ENCODE peak calls at places on chromosome 21, in six cellular contexts. H, D, X, K, A and B are unnamed samples.
A peak's percentile ranks its signal among the peaks of the same experiment; 100 is the strongest.

GRCh38 chr21:39669976-39670671 is 57.4 kb downstream of the B3GALT5 start:
- DNase-seq in H (no peak), D (no peak), X (no peak), K (peak; percentile 64), A (no peak), B (no peak)

GRCh38 chr21:29077651-29078090 is 4.2 kb upstream of the CCT8 start:
- DNase-seq in H (no peak), D (no peak), X (no peak), K (no peak), A (no peak), B (no peak)

GRCh38 chr21:32056791-32057190 is 184.0 kb downstream of the HUNK start:
- DNase-seq in H (no peak), D (no peak), X (no peak), K (no peak), A (peak; percentile 62), B (no peak)

GRCh38 chr21:38148046-38148445 is 108.7 kb upstream of the KCNJ15 start:
- DNase-seq in H (no peak), D (no peak), X (no peak), K (no peak), A (no peak), B (no peak)

GRCh38 chr21:29075706-29076447 is 2.4 kb upstream of the CCT8 start:
- DNase-seq in H (peak; percentile 47), D (no peak), X (no peak), K (no peak), A (no peak), B (no peak)

GRCh38 chr21:33324311-33325221 is at the start of gene IFNAR1:
- DNase-seq in H (peak; percentile 73), D (peak; percentile 99), X (peak; percentile 99), K (peak; percentile 97), A (peak; percentile 100), B (peak; percentile 84)

GRCh38 chr21:17045214-17045835 is 467.5 kb upstream of the CXADR start:
- DNase-seq in H (no peak), D (no peak), X (no peak), K (no peak), A (no peak), B (no peak)

GRCh38 chr21:33300701-33301631 is 23.8 kb upstream of the IFNAR1 start:
- DNase-seq in H (no peak), D (no peak), X (no peak), K (no peak), A (no peak), B (no peak)

GRCh38 chr21:32140212-32141008 is 138.4 kb downstream of the MIS18A start:
- DNase-seq in H (no peak), D (no peak), X (no peak), K (no peak), A (no peak), B (no peak)

GRCh38 chr21:31905444-31906400 is 32.9 kb downstream of the HUNK start:
- DNase-seq in H (no peak), D (no peak), X (no peak), K (no peak), A (no peak), B (no peak)

GRCh38 chr21:33022828-33023573 is 2.7 kb upstream of the OLIG2 start:
- DNase-seq in H (no peak), D (no peak), X (no peak), K (no peak), A (peak; percentile 67), B (no peak)

GRCh38 chr21:15514073-15514946 is 215.5 kb upstream of the USP25 start:
- DNase-seq in H (no peak), D (no peak), X (no peak), K (peak; percentile 29), A (no peak), B (no peak)

GRCh38 chr21:38159355-38159754 is 97.4 kb upstream of the KCNJ15 start:
- DNase-seq in H (peak; percentile 33), D (peak; percentile 72), X (peak; percentile 35), K (peak; percentile 37), A (peak; percentile 76), B (peak; percentile 61)

GRCh38 chr21:17911628-17912027 is 92.5 kb upstream of the C21orf91 start:
- DNase-seq in H (no peak), D (no peak), X (no peak), K (no peak), A (no peak), B (peak; percentile 59)

GRCh38 chr21:31446206-31446900 is 102.3 kb upstream of the TIAM1 start:
- DNase-seq in H (no peak), D (no peak), X (no peak), K (no peak), A (no peak), B (no peak)

GRCh38 chr21:25979845-25980433 is 190.6 kb downstream of the APP start:
- DNase-seq in H (no peak), D (no peak), X (no peak), K (no peak), A (no peak), B (no peak)
- H3K4me3 ChIP-seq in H (no peak overlapping the region), D (no peak overlapping the region), X (no peak overlapping the region), K (no peak overlapping the region), A (no peak overlapping the region), B (no peak overlapping the region)

GRCh38 chr21:34571994-34572393 is 42.9 kb downstream of the RCAN1 start:
- DNase-seq in H (no peak), D (no peak), X (no peak), K (no peak), A (no peak), B (no peak)
- H3K36me3 ChIP-seq in H (no peaks in the 10 kb centered on the region), D (no peaks in the 10 kb centered on the region), X (no peaks in the 10 kb centered on the region), K (no peaks in the 10 kb centered on the region), A (no peaks in the 10 kb centered on the region), B (no peaks in the 10 kb centered on the region)

GRCh38 chr21:40719615-40720014 is 127.3 kb downstream of the DSCAM start:
- DNase-seq in H (no peak), D (no peak), X (no peak), K (no peak), A (no peak), B (no peak)
- TF ChIP-seq CTCF in H (no peak), D (no peak), X (no peak), K (no peak), A (no peak), B (no peak)

DNA sequence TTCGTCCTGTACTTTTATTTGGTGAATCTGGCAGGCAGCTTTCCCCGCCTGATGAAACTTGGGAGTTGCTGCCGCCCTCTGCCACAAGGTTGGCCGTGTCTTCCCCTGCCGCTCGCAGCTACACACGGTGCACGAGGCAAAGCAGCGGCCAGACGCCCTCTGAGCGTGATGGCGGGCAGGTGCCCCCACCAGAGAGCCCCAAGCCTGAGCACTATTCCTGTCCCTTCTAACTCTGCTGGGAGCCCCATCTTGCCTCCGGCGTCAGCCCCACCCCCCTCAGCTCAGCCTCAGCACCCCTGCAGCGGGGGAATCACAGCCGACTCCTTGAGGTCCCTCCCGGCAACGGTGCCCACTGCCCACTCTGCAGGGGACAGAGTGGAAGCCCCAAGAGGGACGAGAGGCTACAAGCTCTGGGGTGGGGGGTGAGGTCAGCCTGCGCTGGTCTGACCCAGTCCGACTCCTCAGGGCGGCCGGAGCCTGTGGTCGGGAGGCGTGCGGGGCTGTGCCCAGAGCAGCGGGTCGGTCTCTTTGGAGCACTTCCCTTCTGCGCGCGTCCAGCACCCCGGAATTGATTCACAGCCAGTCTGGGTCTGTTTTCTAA is 41.3 kb downstream of the RIPK4 start:
- DNase-seq in H (no peak), D (no peak), X (no peak), K (peak; percentile 22), A (peak; percentile 42), B (no peak)
- H3K4me3 ChIP-seq in H (no peak overlapping the region), D (no peak overlapping the region), X (no peak overlapping the region), K (no peak overlapping the region), A (no peak overlapping the region), B (no peak overlapping the region)

GRCh38 chr21:46248827-46249226 is 20.3 kb upstream of the LSS start:
- DNase-seq in H (no peak), D (no peak), X (no peak), K (no peak), A (no peak), B (no peak)
- H3K36me3 ChIP-seq in H (peaks cover 3% of the 10 kb centered on the region), D (peaks cover 47% of the 10 kb centered on the region), X (peaks cover 11% of the 10 kb centered on the region), K (peaks cover 3% of the 10 kb centered on the region), A (peaks cover 17% of the 10 kb centered on the region), B (peaks cover 36% of the 10 kb centered on the region)

GRCh38 chr21:37060296-37060695 is 12.6 kb downstream of the PIGP start:
- DNase-seq in H (peak; percentile 83), D (peak; percentile 53), X (peak; percentile 36), K (no peak), A (peak; percentile 76), B (peak; percentile 88)
- TF ChIP-seq CTCF in H (no peak), D (no peak), X (no peak), K (no peak), A (no peak), B (peak; percentile 41)

DNA sequence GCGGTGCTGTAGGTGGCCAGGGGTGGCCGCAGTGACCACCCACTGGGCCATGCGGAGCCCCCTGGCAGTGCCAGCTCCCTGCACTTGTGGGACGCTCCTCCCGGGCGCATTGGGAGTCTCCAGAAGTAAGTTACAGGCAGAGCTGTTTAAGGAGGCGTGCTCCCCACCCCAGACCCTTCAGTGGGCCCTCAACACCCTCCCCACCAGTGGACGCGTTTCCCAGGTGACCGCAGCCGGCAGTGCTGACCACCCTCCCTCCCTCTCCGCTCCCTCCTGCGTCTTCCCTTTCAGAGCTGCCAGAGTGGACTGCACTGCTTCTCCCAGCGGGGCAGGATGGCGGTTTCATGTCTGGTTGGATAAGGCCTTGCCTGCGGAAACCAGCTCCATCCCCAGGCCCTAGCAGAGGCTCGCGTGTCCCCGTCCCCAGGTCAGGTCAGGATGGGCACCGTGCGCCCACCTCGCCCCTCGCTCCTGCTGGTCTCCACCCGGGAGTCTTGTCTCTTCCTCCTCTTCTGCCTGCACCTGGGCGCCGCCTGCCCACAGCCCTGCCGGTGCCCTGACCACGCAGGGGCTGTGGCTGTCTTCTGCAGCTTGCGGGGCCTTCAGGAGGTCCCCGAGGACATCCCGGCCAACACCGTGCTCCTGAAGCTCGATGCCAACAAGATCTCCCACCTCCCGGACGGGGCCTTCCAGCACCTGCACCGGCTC is 1.1 kb downstream of the LRRC3 start:
- DNase-seq in H (no peak), D (no peak), X (no peak), K (peak; percentile 37), A (no peak), B (no peak)
- H3K4me3 ChIP-seq in H (peak overlapping the region; percentile 54), D (peak overlapping the region; percentile 60), X (peak overlapping the region; percentile 63), K (no peak overlapping the region), A (peak overlapping the region; percentile 83), B (peak overlapping the region; percentile 57)

DNA sequence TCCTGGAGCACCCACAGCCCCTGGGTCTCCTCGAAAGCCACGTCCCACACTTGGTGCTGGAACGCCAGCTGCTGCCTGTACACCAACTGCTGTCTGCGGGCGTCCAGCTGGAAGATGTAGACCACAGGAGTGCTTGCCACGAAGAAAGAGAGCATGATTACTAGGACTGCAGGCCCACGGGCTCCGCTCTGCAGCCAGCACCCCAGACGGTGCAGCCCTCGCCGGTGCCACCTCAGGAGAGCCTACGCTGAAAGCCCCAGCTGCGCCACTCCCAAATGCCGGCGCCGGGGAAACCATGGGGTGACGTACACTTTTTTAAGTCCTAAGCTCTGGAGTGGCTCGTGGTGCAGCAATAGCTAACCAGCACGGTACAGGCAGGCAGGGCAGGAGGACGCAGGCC is 25.7 kb downstream of the WDR4 start:
- DNase-seq in H (no peak), D (no peak), X (no peak), K (no peak), A (no peak), B (no peak)
- H3K36me3 ChIP-seq in H (no peaks in the 10 kb centered on the region), D (peaks cover 83% of the 10 kb centered on the region), X (peaks cover 14% of the 10 kb centered on the region), K (peaks cover 4% of the 10 kb centered on the region), A (no peaks in the 10 kb centered on the region), B (peaks cover 51% of the 10 kb centered on the region)

GRCh38 chr21:28018741-28019669 is 973.7 kb downstream of the LTN1 start:
- DNase-seq in H (no peak), D (no peak), X (peak; percentile 15), K (no peak), A (no peak), B (no peak)
- TF ChIP-seq CTCF in H (no peak), D (no peak), X (peak; percentile 37), K (no peak), A (no peak), B (no peak)